ENCODE peak calls at places on chromosomes 13 and 19, in seven cellular contexts. W, F, Q, S, K, B and T are unnamed samples.
A peak's percentile ranks its signal among the peaks of the same experiment; 100 is the strongest.

GRCh38 chr19:55369651-55370304 is 485 bp downstream of the IL11 start:
- DNase-seq in B (peak; percentile 30), S (peak; percentile 94), K (no peak), W (no peak), F (no peak), Q (no peak), T (peak; percentile 88)

GRCh38 chr13:73722120-73722519 is 412.1 kb downstream of the KLF12 start:
- DNase-seq in B (no peak), K (no peak), F (no peak), Q (peak; percentile 26), S (peak; percentile 58), W (no peak), T (no peak)

GRCh38 chr13:26459276-26460131 is 98.0 kb upstream of the WASF3 start:
- DNase-seq in F (no peak), W (no peak), K (no peak), S (no peak), B (no peak), Q (no peak), T (no peak)

GRCh38 chr19:15418112-15418587 is 638 bp downstream of the AKAP8L start:
- DNase-seq in B (no peak), W (no peak), F (no peak), S (no peak), Q (no peak), K (no peak), T (no peak)

GRCh38 chr13:40114305-40114896 is 458.9 kb downstream of the COG6 start:
- DNase-seq in Q (no peak), W (no peak), S (no peak), F (no peak), K (no peak), B (no peak), T (no peak)

GRCh38 chr13:85406269-85406975 is 392.8 kb downstream of the SLITRK6 start:
- DNase-seq in K (no peak), S (no peak), F (no peak), W (no peak), Q (no peak), B (no peak), T (no peak)

GRCh38 chr19:1271528-1272422 is 2.6 kb downstream of the CIRBP start:
- DNase-seq in B (no peak), F (peak; percentile 52), W (no peak), Q (no peak), K (no peak), S (no peak), T (no peak)

GRCh38 chr13:20239748-20240147 is 7.6 kb upstream of the GJB6 start:
- DNase-seq in B (no peak), F (no peak), S (no peak), Q (no peak), K (no peak), W (no peak), T (no peak)

GRCh38 chr19:38063921-38064320 is 156.9 kb downstream of the SIPA1L3 start:
- DNase-seq in S (no peak), W (no peak), B (no peak), Q (no peak), K (no peak), F (no peak), T (no peak)

GRCh38 chr19:36120092-36120983 is 5.1 kb downstream of the TBCB start:
- DNase-seq in B (no peak), K (no peak), S (no peak), W (no peak), Q (no peak), F (no peak), T (no peak)

GRCh38 chr19:1882089-1882785 is 3.1 kb downstream of the ABHD17A start:
- DNase-seq in F (peak; percentile 34), W (no peak), Q (no peak), B (peak; percentile 60), K (no peak), S (no peak), T (no peak)

GRCh38 chr19:46718157-46718933 is 1.4 kb upstream of the PRKD2 start:
- DNase-seq in W (no peak), B (no peak), S (peak; percentile 73), F (no peak), Q (peak; percentile 68), K (no peak), T (no peak)

GRCh38 chr19:4913996-4914735 is 4.9 kb downstream of the UHRF1 start:
- DNase-seq in B (no peak), F (no peak), Q (no peak), S (no peak), K (no peak), W (no peak), T (no peak)

GRCh38 chr19:4911314-4911713 is 2.0 kb downstream of the UHRF1 start:
- DNase-seq in Q (no peak), S (no peak), B (no peak), F (no peak), W (no peak), K (no peak), T (no peak)

GRCh38 chr19:4911786-4912672 is 2.7 kb downstream of the UHRF1 start:
- DNase-seq in K (peak; percentile 84), Q (peak; percentile 65), W (no peak), B (peak; percentile 55), F (peak; percentile 60), S (peak; percentile 77), T (peak; percentile 45)

GRCh38 chr19:4916292-4917082 is 7.2 kb downstream of the UHRF1 start:
- DNase-seq in F (no peak), S (no peak), W (no peak), Q (peak; percentile 71), B (no peak), K (no peak), T (no peak)

DNA sequence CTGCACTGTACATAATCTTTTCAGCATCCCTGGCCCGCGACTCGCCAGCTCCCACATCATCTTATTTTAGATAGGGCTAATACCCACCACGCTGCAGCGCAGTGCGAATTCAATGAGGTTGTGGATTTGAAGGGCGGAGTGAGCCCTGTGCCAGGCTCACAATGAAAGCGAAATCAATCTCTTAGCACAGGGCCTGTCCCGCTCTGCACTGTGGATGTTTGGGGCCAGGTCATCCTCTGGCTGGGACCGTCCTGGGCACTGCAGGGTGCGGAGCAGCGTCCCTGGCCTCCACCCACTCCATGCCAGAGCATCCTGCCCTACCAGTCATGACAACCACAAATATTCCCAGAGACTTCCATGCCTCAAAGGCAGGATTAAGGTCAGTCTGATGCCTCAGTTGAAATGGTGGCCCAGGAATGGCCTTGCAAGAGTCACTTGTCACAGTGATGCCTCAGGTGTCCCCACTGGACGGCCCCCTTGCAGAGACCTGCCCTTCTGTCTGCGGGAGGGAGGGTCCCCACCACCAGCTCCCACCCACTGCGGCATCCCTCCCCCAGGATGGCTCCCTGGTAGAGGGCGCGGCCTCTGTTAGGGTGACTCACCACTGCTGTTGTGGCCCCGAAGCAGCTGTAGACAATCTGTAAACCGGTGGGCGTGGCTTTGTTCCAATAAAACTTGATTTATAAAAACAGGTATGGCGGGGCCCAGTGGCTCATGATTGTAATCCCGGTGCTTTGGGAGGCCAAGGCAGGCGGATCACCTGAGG is 5.6 kb downstream of the UHRF1 start:
- DNase-seq in K (no peak), S (no peak), F (no peak), W (no peak), B (no peak), Q (peak; percentile 68), T (no peak)
- TF ChIP-seq CTCF in K (no peak), S (no peak), F (no peak), W (no peak), B (no peak), Q (no peak), T (no peak)

GRCh38 chr19:42294471-42295137 is 7.3 kb upstream of the PRR19 start:
- DNase-seq in Q (no peak), B (no peak), F (no peak), S (no peak), W (no peak), K (no peak), T (peak; percentile 27)

GRCh38 chr19:42292042-42292960 is 9.6 kb upstream of the PRR19 start:
- DNase-seq in F (no peak), Q (no peak), K (peak; percentile 68), S (no peak), W (no peak), B (no peak), T (peak; percentile 11)

GRCh38 chr19:42292963-42293362 is 9.0 kb upstream of the PRR19 start:
- DNase-seq in S (no peak), W (no peak), Q (no peak), F (no peak), B (no peak), K (no peak), T (peak; percentile 14)

GRCh38 chr19:42293966-42294365 is 8.0 kb upstream of the PRR19 start:
- DNase-seq in Q (no peak), S (no peak), F (no peak), B (no peak), K (no peak), W (peak; percentile 75), T (no peak)

DNA sequence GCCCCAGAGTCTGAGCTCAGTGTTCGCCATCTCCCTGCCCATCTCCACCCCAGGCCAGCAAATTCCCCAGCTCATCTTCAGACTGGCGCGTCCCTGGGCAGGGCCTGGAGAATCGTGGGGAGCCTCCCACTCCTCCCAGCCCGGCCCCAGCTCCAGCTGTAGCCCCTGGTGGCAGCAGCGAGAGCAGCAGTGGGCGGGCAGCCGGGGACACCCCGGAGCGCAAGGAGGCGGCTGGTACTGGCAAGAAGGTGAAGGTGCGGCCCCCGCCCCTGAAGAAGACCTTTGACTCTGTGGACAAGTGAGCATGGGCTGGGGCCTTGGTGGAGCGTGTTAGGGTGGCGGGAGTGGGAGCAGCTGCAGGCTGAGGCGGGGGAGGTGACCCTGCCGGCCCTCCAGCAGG is 8.4 kb upstream of the PRR19 start:
- DNase-seq in B (no peak), F (no peak), W (no peak), S (peak; percentile 65), K (no peak), Q (no peak), T (peak; percentile 38)
- TF ChIP-seq CTCF in B (no peak), F (no peak), W (no peak), S (peak; percentile 42), K (no peak), Q (no peak), T (no peak)

DNA sequence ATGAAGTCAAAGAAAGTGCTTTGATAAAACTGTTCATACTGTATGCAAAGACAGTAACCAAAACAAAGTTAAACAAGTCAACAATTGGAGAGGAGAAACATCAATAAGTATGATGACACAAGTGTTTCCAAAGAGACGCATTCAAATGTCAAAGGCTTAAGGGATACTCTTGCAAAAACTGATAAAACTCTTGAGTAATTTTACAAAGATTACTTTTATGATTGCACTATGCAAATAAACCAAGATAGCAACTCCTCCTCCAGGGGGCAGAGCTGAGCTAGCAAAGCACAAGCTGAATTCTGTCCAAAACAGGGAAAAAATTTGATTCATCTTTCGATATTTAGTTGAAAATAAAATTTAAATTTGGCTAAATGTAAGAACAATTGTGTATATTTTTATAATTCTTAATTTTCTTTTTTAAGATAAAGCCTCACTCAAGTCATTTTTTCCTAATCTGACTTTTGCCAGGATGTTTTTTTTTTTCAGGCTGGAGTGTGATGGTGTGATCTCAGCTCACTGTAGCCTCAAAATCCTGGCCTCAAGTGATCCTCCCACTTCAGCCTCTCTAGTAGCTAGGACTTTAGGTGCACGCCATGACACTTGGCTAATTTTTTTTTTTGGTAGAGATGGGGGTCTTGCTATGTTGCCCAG is 84.0 kb downstream of the MZT1 start:
- DNase-seq in S (peak; percentile 66), Q (peak; percentile 37), F (no peak), W (no peak), K (no peak), B (peak; percentile 64), T (peak; percentile 64)
- TF ChIP-seq CTCF in S (peak; percentile 82), Q (peak; percentile 63), F (no peak), W (peak; percentile 48), K (peak; percentile 38), B (peak; percentile 81), T (peak; percentile 76)

DNA sequence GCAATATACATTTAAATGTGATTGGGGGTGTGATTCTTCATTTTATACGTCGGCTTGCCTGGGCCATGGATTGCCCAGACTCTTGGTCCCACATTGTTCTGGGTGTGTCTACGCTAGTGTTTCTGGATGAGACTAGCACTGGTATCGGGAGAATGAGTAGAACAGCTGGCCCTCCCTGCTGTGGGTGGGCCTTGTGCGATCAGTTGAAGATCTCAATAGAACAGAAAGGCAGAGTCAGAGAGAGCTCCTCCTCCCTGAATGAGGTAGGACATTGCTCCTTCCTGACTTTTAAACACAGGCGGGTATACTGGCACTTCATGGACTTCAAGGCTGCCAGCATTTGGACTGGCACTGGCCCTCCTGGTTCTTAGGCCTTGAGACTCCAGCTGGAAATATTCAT is 603.0 kb downstream of the LIG4 start:
- DNase-seq in F (no peak), S (no peak), B (no peak), Q (no peak), W (no peak), K (no peak), T (no peak)
- TF ChIP-seq CTCF in F (no peak), S (no peak), B (no peak), Q (no peak), W (no peak), K (no peak), T (no peak)